ENCODE peak calls at places on chromosomes 13 and 19, in six cellular contexts. J is fibroblast of lung, M is hepatocyte, U is tibial nerve, Z is lung, W is body of pancreas. Y is an unnamed sample. For H3K4me1 and H3K36me3, the result is how much of the 10 kb centered on the place peaks cover.

GRCh38 chr19:52492991-52493470 is 34.4 kb upstream of the ZNF808 start:
- DNase-seq in W (peak), U (no peak), M (peak), Z (no peak), J (no peak), Y (peak)

GRCh38 chr13:79346300-79346914 is 59.6 kb downstream of the RBM26 start:
- DNase-seq in J (no peak), W (no peak), Z (no peak), M (no peak), U (no peak), Y (no peak)

GRCh38 chr13:29131159-29131558 is 311.0 kb downstream of the MTUS2 start:
- DNase-seq in Z (no peak), W (no peak), M (no peak), J (no peak), U (no peak), Y (no peak)

GRCh38 chr19:36041831-36042230 is 9.2 kb upstream of the CLIP3 start:
- DNase-seq in J (peak), M (peak), W (peak), U (no peak), Z (no peak), Y (peak)

GRCh38 chr19:4140237-4140711 is 13.2 kb upstream of the CREB3L3 start:
- DNase-seq in Z (no peak), J (peak), U (no peak), M (peak), W (peak), Y (peak)

GRCh38 chr19:17156296-17156946 is 58.7 kb upstream of the USE1 start:
- DNase-seq in M (no peak), W (no peak), U (no peak), Z (no peak), J (no peak), Y (no peak)

GRCh38 chr19:5994407-5995165 is 16.6 kb upstream of the RANBP3 start:
- DNase-seq in M (no peak), W (no peak), J (no peak), Z (no peak), U (no peak), Y (no peak)

GRCh38 chr13:95754069-95754468 is 77.1 kb downstream of the DNAJC3 start:
- DNase-seq in U (no peak), Z (no peak), M (no peak), W (no peak), J (no peak), Y (no peak)

GRCh38 chr13:90238433-90238832 is 1109.1 kb upstream of the MIR17HG start:
- DNase-seq in J (peak), Z (no peak), U (no peak), W (no peak), M (no peak), Y (no peak)

GRCh38 chr13:37429976-37430375 is 168.6 kb downstream of the POSTN start:
- DNase-seq in U (no peak), Z (no peak), J (peak), M (no peak), W (no peak), Y (no peak)

GRCh38 chr13:21934309-21934708 is 263.4 kb downstream of the FGF9 start:
- DNase-seq in M (no peak), Z (no peak), J (no peak), W (no peak), U (no peak), Y (peak)

GRCh38 chr13:26041476-26041875 is 10.3 kb downstream of the SHISA2 start:
- DNase-seq in U (no peak), J (no peak), W (no peak), Z (no peak), M (no peak), Y (peak)

GRCh38 chr19:34962281-34962944 is 1.6 kb downstream of the ZNF792 start:
- DNase-seq in Z (no peak), M (no peak), J (no peak), W (peak), U (no peak), Y (no peak)

GRCh38 chr13:106210327-106210726 is 325.1 kb downstream of the EFNB2 start:
- DNase-seq in M (peak), J (no peak), W (no peak), Z (no peak), U (no peak), Y (no peak)

GRCh38 chr13:31588923-31589322 is 150.4 kb upstream of the RXFP2 start:
- DNase-seq in J (no peak), M (peak), Z (no peak), U (no peak), W (no peak), Y (no peak)

GRCh38 chr19:44529541-44529940 is at the start of gene CEACAM20:
- DNase-seq in W (no peak), U (no peak), Z (no peak), M (no peak), J (no peak), Y (no peak)

GRCh38 chr19:1224047-1224825 is 13.6 kb downstream of the CBARP start:
- DNase-seq in U (no peak), M (no peak), W (no peak), J (no peak), Z (no peak), Y (no peak)

GRCh38 chr19:1224847-1225246 is 13.0 kb downstream of the CBARP start:
- DNase-seq in M (no peak), Z (no peak), W (no peak), U (no peak), J (no peak), Y (no peak)

GRCh38 chr19:1222394-1222793 is 15.4 kb downstream of the CBARP start:
- DNase-seq in W (no peak), M (no peak), U (no peak), J (no peak), Z (no peak), Y (no peak)

GRCh38 chr19:1221904-1222255 is 15.9 kb downstream of the CBARP start:
- DNase-seq in Z (no peak), M (no peak), U (no peak), J (no peak), W (no peak), Y (no peak)

DNA sequence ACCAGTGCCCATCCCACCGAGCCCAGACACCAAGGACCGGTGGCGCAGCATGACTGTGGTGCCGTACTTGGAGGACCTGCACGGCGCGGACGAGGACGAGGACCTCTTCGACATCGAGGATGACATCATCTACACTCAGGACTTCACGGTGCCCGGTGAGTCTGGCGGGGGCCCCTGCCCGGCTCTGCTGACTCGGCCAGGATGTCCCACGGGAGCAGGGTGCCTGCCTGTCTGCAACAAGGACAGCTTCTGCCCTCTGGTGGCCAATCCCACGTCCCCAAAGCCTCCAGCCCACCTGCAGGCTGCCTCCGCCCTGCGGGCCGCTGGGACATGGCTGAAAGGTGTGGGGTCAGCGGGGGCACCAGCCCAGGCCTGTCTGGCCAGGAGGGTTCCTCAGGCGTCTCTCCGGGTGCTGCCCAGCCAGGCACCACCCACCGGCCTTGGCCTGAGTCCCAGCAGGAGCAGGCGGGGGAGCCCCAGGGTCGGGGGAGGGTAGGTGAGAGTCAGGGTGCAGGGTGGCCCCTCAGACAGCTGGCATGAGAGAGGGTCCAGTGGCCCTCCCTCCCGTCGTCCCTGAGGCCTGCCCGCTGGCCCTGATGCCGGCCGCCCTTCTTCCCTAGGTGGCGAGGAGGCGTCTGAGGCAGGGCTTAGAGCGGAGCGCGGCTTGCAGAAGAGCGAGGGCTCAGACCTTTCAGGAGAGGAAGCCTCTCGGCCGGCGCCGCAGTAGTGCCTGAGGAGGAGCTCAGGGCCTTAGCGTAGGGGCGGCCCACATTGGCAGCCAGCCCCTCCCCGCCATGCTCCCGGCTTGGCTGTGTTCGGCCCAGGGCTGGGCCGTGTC is 14.6 kb downstream of the CBARP start:
- DNase-seq in W (peak), M (peak), Z (no peak), U (no peak), J (no peak), Y (no peak)
- TF ChIP-seq CTCF in W (peak), M (peak), Z (no peak), U (no peak), J (peak), Y (no peak)

GRCh38 chr19:40806385-40807146 is 7.6 kb downstream of the EGLN2 start:
- DNase-seq in Z (peak), W (peak), U (peak), M (peak), J (peak), Y (peak)
- H3K4me1 ChIP-seq in Z (under half), W (half or more), U (half or more), M (half or more), J (under half), Y (half or more)

DNA sequence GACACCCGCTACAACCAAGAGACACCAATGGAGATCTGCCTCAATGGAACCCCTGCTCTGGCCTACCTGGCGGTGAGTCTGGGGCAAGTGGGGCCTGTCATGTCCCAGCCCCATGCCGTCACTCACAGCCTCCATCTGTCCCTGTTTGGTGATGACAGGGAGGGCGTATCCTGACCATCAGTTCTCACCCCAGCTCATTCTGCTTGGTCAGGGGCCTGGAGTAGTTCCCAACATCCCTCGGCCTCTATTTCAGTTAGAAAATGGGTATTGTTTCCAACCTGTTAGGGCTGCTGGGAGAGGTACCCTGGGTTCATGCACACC is 18.2 kb downstream of the HIPK4 start:
- DNase-seq in U (no peak), Z (no peak), J (no peak), M (no peak), W (no peak), Y (no peak)
- H3K36me3 ChIP-seq in U (under half), Z (under half), J (under half), M (under half), W (under half), Y (under half)

GRCh38 chr13:109788372-109789195 is 2.2 kb upstream of the IRS2 start:
- DNase-seq in J (no peak), Z (no peak), W (no peak), M (no peak), U (no peak), Y (no peak)

GRCh38 chr13:109789262-109789661 is 2.9 kb upstream of the IRS2 start:
- DNase-seq in J (no peak), U (no peak), Z (no peak), M (no peak), W (peak), Y (peak)

GRCh38 chr13:109792416-109793090 is 6.2 kb upstream of the IRS2 start:
- DNase-seq in J (no peak), Z (no peak), M (no peak), W (no peak), U (no peak), Y (no peak)

GRCh38 chr13:109790071-109790470 is 3.7 kb upstream of the IRS2 start:
- DNase-seq in J (peak), U (no peak), M (no peak), Z (no peak), W (no peak), Y (no peak)

DNA sequence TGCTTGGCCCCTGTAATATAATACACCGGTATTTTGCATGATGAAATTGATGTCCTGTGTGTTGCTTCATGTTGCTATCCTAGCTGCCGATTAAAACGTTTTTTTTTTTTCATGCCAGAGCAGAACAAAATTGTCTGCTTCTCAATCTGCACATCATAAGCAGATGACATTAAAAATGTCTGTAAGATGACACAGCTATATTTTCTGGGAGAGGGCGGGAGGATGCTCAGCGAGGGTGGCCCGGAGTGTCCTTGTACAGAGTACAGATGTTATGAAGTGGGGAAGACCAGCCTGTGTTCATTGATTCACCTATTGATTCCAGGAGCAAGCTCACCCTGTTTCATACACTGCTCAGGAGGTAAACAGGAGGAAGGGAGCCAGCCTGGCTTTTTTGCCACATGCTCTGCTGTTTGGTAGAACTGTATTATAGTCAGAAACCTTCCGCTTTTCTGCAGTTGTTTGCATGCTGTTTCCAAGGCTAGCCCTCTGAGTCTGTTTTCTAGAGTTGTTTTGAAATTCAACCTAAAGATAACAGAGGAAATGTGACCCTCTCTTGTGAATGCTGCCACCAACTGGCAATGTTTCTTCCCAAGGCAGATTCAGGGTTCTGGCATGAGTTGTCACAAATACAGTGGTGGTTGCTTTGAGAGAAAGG is 4.7 kb upstream of the IRS2 start:
- DNase-seq in J (peak), U (no peak), Z (no peak), M (peak), W (peak), Y (peak)
- TF ChIP-seq CTCF in J (peak), U (peak), Z (peak), M (peak), W (peak), Y (no peak)

GRCh38 chr19:38664503-38665211 is 17.2 kb downstream of the ACTN4 start:
- DNase-seq in Z (no peak), J (no peak), U (no peak), M (no peak), W (no peak), Y (no peak)

GRCh38 chr19:38665950-38666661 is 18.7 kb downstream of the ACTN4 start:
- DNase-seq in J (peak), Z (peak), M (peak), U (peak), W (peak), Y (peak)

GRCh38 chr19:38663957-38664502 is 16.6 kb downstream of the ACTN4 start:
- DNase-seq in W (peak), J (no peak), Z (no peak), M (no peak), U (peak), Y (peak)

GRCh38 chr19:38666662-38667448 is 19.4 kb downstream of the ACTN4 start:
- DNase-seq in U (no peak), Z (no peak), W (peak), J (peak), M (peak), Y (no peak)

GRCh38 chr19:38665219-38665931 is 17.9 kb downstream of the ACTN4 start:
- DNase-seq in W (no peak), Z (no peak), J (no peak), M (no peak), U (no peak), Y (no peak)
- H3K4me1 ChIP-seq in W (half or more), Z (half or more), J (half or more), M (half or more), U (half or more), Y (half or more)

GRCh38 chr13:24167666-24168391 is 7.3 kb downstream of the SPATA13 start:
- DNase-seq in W (no peak), Z (no peak), M (no peak), U (no peak), J (no peak), Y (no peak)
- H3K36me3 ChIP-seq in W (under half), Z (under half), M (under half), U (under half), J (under half), Y (under half)

GRCh38 chr19:40530091-40530901 is 46.4 kb upstream of the SHKBP1 start:
- DNase-seq in Z (no peak), U (no peak), J (no peak), W (peak), M (peak), Y (peak)
- TF ChIP-seq CTCF in Z (no peak), U (no peak), J (no peak), W (no peak), M (peak), Y (peak)

DNA sequence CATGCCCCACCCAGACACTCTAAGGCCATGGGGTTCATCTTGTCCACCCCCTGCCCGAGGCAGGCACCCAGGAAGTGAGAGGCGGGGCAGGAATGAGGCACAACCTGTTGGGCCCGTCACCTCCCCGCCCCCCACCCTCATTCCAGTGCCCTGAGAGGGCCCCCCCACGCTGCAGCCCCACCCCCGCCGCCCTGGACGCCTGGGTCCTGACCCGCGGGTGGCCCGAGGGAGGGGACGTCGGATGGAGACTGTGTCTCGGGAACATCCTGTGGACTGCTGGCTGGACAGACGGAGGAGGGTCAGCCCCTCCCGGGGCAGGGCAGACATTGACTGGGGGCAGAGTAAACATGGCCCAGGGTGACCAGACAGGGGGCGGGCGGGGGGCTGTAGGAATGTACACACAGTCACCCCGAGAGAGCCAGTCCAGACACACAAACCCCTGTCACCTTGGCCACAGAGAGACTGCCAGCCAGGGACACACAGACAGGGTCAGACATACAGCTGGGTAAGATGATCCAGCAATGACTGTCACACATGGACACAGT is 7.4 kb upstream of the JUNB start:
- DNase-seq in Z (peak), U (no peak), M (peak), W (peak), J (no peak), Y (peak)
- H3K4me1 ChIP-seq in Z (under half), U (half or more), M (half or more), W (half or more), J (under half), Y (half or more)